ENCODE peak calls at places on chromosomes 1 and 21, in seven cellular contexts. J is endodermal cell, W is A549, Y is left ventricle myocardium inferior, A is heart right ventricle, V is H9, Z is IMR-90. B is an unnamed sample.

GRCh38 chr1:89609781-89610456 is 23.0 kb upstream of the LRRC8C start:
- DNase-seq in J (peak), W (no peak), Y (peak), A (peak), V (peak), Z (no peak), B (no peak)

GRCh38 chr1:21674957-21675356 is 5.8 kb upstream of the RAP1GAP start:
- DNase-seq in J (no peak), W (no peak), Y (no peak), A (no peak), V (peak), Z (no peak), B (no peak)

GRCh38 chr1:233440952-233441401 is 113.5 kb downstream of the MAP3K21 start:
- DNase-seq in J (peak), W (peak), Y (no peak), A (no peak), V (peak), Z (peak), B (no peak)

GRCh38 chr1:5428391-5428790 is 563.8 kb downstream of the NPHP4 start:
- DNase-seq in J (no peak), W (no peak), Y (no peak), A (no peak), V (no peak), Z (no peak), B (no peak)

GRCh38 chr21:44599264-44600029 is 950 bp upstream of the KRTAP10-7 start:
- DNase-seq in J (no peak), W (no peak), Y (no peak), A (no peak), V (peak), Z (no peak), B (no peak)

GRCh38 chr1:44650159-44650831 is 24.0 kb downstream of the TMEM53 start:
- DNase-seq in J (peak), W (no peak), Y (peak), A (peak), V (peak), Z (no peak), B (peak)

GRCh38 chr1:236759252-236759859 is 35.7 kb upstream of the MTR start:
- DNase-seq in J (peak), W (peak), Y (no peak), A (no peak), V (no peak), Z (peak), B (no peak)

GRCh38 chr1:160584784-160585183 is 5.5 kb upstream of the CD84 start:
- DNase-seq in J (no peak), W (no peak), Y (no peak), A (no peak), V (no peak), Z (no peak), B (no peak)

GRCh38 chr1:203267912-203268311 is 37.4 kb upstream of the BTG2 start:
- DNase-seq in J (no peak), W (no peak), Y (no peak), A (no peak), V (no peak), Z (no peak), B (no peak)
- H3K27ac ChIP-seq in J (no peak), W (peak), Y (peak), A (peak), V (no peak), Z (no peak), B (peak)

GRCh38 chr1:20265243-20265642 is 25.4 kb upstream of the VWA5B1 start:
- DNase-seq in J (no peak), W (no peak), Y (peak), A (peak), V (no peak), Z (peak), B (no peak)
- H3K27ac ChIP-seq in J (no peak), W (no peak), Y (peak), A (peak), V (no peak), Z (no peak), B (peak)

DNA sequence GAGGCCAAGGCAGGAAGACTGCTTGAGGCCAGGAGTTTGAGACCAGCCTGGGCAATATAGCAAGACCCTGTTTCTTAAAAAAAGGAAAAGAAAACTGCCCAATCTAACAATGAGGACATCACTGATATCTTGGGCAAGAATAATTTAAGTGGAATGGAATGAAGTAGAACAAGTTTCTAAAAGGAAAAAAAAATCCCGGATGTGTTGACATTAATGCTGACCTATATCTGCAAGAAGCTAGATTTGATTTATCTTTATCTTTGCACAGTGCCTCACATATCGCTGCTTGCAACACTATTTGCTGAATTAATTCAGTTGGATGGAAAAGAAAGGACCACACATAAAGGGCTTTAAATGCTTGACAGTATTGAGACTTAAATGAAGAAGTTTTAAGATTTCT is 27.8 kb downstream of the DIPK1A start:
- DNase-seq in J (no peak), W (no peak), Y (no peak), A (no peak), V (no peak), Z (peak), B (no peak)
- H3K27ac ChIP-seq in J (no peak), W (no peak), Y (no peak), A (no peak), V (no peak), Z (peak), B (no peak)

GRCh38 chr1:244851546-244852231 is 12.7 kb downstream of the HNRNPU start:
- DNase-seq in J (no peak), W (no peak), Y (no peak), A (no peak), V (no peak), Z (no peak), B (no peak)

GRCh38 chr1:244846653-244847052 is 11.2 kb downstream of the COX20 start:
- DNase-seq in J (no peak), W (no peak), Y (no peak), A (no peak), V (no peak), Z (no peak), B (no peak)

GRCh38 chr1:244850099-244850852 is 14.1 kb downstream of the HNRNPU start:
- DNase-seq in J (no peak), W (no peak), Y (no peak), A (no peak), V (no peak), Z (no peak), B (no peak)

GRCh38 chr1:244850896-244851295 is 13.4 kb downstream of the HNRNPU start:
- DNase-seq in J (no peak), W (no peak), Y (no peak), A (no peak), V (no peak), Z (no peak), B (no peak)

DNA sequence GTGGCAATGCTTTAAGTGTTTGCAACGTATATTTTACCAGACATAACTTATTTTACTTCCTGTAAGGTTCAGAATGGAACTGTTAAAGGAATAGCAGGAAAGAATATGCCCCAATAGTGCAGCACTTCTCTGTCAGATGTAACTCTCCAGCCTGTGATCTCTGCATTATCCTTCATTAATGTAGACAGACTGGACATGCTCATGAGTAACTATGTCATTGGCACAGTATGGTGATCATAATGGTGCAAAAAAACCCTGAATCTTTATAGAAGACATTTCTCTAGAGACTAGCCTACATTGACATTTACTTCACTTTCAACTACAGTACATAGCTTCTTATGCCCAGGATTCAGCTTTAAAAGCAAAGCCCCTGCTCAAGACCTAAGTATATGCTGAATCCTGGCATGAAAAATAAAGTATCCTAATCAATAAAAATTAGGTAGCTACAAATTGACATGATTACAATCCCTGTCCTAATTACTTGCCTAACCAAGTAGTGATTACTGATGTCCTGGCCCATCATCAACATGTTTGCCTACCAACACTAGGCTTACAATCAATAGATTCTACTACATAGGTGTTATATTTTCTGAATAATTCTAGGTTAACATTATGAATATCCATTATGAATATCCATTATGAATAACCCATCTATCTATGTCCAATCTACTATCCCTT is 13.9 kb downstream of the COX20 start:
- DNase-seq in J (no peak), W (no peak), Y (no peak), A (no peak), V (no peak), Z (no peak), B (no peak)
- H3K27ac ChIP-seq in J (no peak), W (no peak), Y (peak), A (no peak), V (no peak), Z (no peak), B (no peak)

GRCh38 chr1:155219592-155220031 is 11.1 kb downstream of the MTX1 start:
- DNase-seq in J (peak), W (no peak), Y (no peak), A (no peak), V (peak), Z (no peak), B (no peak)
- H3K27ac ChIP-seq in J (no peak), W (no peak), Y (no peak), A (no peak), V (no peak), Z (peak), B (peak)

GRCh38 chr1:202858789-202859414 is 30.0 kb downstream of the RABIF start:
- DNase-seq in J (no peak), W (no peak), Y (peak), A (peak), V (no peak), Z (no peak), B (no peak)

GRCh38 chr1:202858306-202858705 is 30.6 kb downstream of the RABIF start:
- DNase-seq in J (no peak), W (no peak), Y (peak), A (peak), V (no peak), Z (peak), B (no peak)

GRCh38 chr1:202861420-202862121 is 27.4 kb downstream of the RABIF start:
- DNase-seq in J (peak), W (peak), Y (peak), A (peak), V (peak), Z (peak), B (peak)

GRCh38 chr1:202862672-202863560 is 26.0 kb downstream of the RABIF start:
- DNase-seq in J (no peak), W (no peak), Y (no peak), A (no peak), V (no peak), Z (no peak), B (no peak)

GRCh38 chr1:202860744-202861419 is 28.1 kb downstream of the RABIF start:
- DNase-seq in J (peak), W (peak), Y (peak), A (peak), V (peak), Z (peak), B (peak)
- H3K27ac ChIP-seq in J (peak), W (no peak), Y (peak), A (peak), V (peak), Z (no peak), B (no peak)

GRCh38 chr1:3467096-3468036 is 12.9 kb downstream of the ARHGEF16 start:
- DNase-seq in J (no peak), W (no peak), Y (peak), A (peak), V (no peak), Z (no peak), B (no peak)
- H3K27ac ChIP-seq in J (no peak), W (no peak), Y (no peak), A (no peak), V (no peak), Z (no peak), B (no peak)

DNA sequence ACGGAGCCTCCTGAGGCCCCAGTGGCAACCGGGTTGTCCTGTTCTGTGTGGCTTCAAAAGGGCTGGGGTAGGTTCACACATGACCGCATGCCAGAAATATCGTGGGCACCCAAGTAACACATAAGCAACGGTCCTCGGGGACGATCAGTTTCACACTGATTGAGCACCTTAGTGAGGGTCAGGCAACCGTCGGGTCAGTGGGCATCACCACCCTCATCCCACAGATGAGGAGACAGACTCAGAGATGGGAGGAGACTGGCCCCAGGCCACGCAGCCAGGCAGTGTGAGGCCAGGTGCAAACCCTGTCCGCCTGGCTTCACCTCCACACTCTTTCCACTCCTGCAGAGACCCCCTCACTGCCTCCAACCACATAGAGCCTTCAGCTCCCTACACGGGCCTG is 309.8 kb downstream of the MATN1 start:
- DNase-seq in J (peak), W (no peak), Y (no peak), A (no peak), V (no peak), Z (no peak), B (no peak)
- H3K27ac ChIP-seq in J (no peak), W (no peak), Y (no peak), A (no peak), V (no peak), Z (no peak), B (no peak)